ENCODE peak calls at places on chromosomes 6 and 20, in five cellular contexts. W is cardiac fibroblast; N is OCI-LY7; E is activated CD8-positive, alpha-beta T cell treated with anti-CD3 and anti-CD28 coated beads for 36 hours; P is heart right ventricle. C is an unnamed sample.

GRCh38 chr6:81895511-81896185 is 143.2 kb upstream of the TENT5A start:
- DNase-seq in P (no peak), E (no peak), W (peak; percentile 78), N (no peak), C (no peak)

GRCh38 chr6:107673076-107673494 is 151.0 kb downstream of the SCML4 start:
- DNase-seq in W (peak; percentile 56), E (no peak), P (peak; percentile 55), N (no peak), C (no peak)

GRCh38 chr6:12112540-12113189 is 100.6 kb downstream of the HIVEP1 start:
- DNase-seq in P (no peak), E (no peak), W (no peak), N (no peak), C (peak; percentile 29)

GRCh38 chr6:158654960-158655485 is 5.2 kb downstream of the SYTL3 start:
- DNase-seq in P (no peak), N (no peak), E (no peak), W (peak; percentile 84), C (no peak)

GRCh38 chr20:47735412-47736400 is 49.6 kb downstream of the SULF2 start:
- DNase-seq in W (peak; percentile 4), P (peak; percentile 30), N (no peak), E (no peak), C (no peak)

GRCh38 chr6:36104836-36105235 is 25.5 kb upstream of the MAPK13 start:
- DNase-seq in N (no peak), W (no peak), P (no peak), E (no peak), C (no peak)

GRCh38 chr20:11902264-11902663 is 15.4 kb upstream of the BTBD3 start:
- DNase-seq in N (no peak), E (no peak), P (no peak), W (peak; percentile 74), C (no peak)

GRCh38 chr6:170096191-170096802 is 194.6 kb downstream of the DLL1 start:
- DNase-seq in N (no peak), E (no peak), P (no peak), W (no peak), C (no peak)

GRCh38 chr6:26187981-26188635 is 100.9 kb downstream of the HFE start:
- DNase-seq in W (peak; percentile 68), N (peak; percentile 81), P (no peak), E (peak; percentile 80), C (no peak)

GRCh38 chr6:37061157-37061804 is 55.8 kb downstream of the FGD2 start:
- DNase-seq in W (no peak), E (no peak), N (peak; percentile 78), P (peak; percentile 31), C (no peak)

GRCh38 chr6:33979750-33980149 is 166.1 kb downstream of the GRM4 start:
- DNase-seq in N (no peak), E (no peak), P (no peak), W (no peak), C (no peak)

GRCh38 chr6:157769776-157770430 is 53.1 kb upstream of the SNX9 start:
- DNase-seq in P (no peak), E (no peak), N (no peak), W (no peak), C (no peak)

GRCh38 chr6:167684276-167685104 is 142.2 kb upstream of the AFDN start:
- DNase-seq in E (no peak), W (no peak), N (no peak), P (no peak), C (no peak)

GRCh38 chr20:20793570-20793969 is 81.1 kb upstream of the RALGAPA2 start:
- DNase-seq in P (no peak), W (no peak), N (no peak), E (no peak), C (no peak)

GRCh38 chr6:1328129-1328528 is 16.2 kb downstream of the FOXQ1 start:
- DNase-seq in W (no peak), E (no peak), N (no peak), P (no peak), C (no peak)

GRCh38 chr20:12966468-12967085 is 42.2 kb upstream of the SPTLC3 start:
- DNase-seq in N (no peak), E (no peak), P (no peak), W (peak; percentile 73), C (no peak)

GRCh38 chr6:169454872-169455204 is 201.2 kb upstream of the THBS2 start:
- DNase-seq in P (no peak), E (no peak), W (no peak), N (no peak), C (no peak)

GRCh38 chr6:31272856-31273626 is 1.1 kb upstream of the HLA-C start:
- DNase-seq in W (no peak), E (peak; percentile 47), P (no peak), N (peak; percentile 42), C (no peak)

GRCh38 chr6:68634503-68635411 is at the start of gene ADGRB3:
- DNase-seq in E (peak; percentile 36), P (peak; percentile 86), N (no peak), W (peak; percentile 73), C (peak; percentile 75)

GRCh38 chr6:118776607-118777549 is 117.1 kb upstream of the ASF1A start:
- DNase-seq in W (peak; percentile 89), E (peak; percentile 88), P (peak; percentile 72), N (peak; percentile 70), C (peak; percentile 70)

GRCh38 chr6:11921017-11921438 is 91.1 kb upstream of the HIVEP1 start:
- DNase-seq in N (no peak), P (no peak), W (peak; percentile 91), E (no peak), C (no peak)

DNA sequence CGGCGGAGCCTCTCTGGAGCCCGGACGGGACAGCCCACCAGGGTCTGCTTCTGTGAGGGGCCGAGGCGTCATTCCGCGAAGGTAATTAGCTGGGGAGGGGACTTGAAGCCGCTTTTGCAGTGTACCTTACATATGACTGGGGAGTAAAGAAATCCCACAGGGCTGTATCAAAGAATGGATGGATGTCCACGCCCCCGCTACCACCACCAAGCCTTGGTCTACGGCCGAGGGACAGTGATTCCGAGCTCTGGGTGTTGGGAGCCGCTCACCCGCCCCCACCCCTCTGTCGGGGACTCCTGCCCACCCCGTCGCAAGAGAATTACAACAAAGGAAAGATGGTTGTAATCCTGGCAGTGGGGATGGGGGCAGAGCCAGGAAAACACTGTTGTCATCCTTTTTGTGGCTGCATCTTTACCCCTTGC is 767 bp upstream of the FBXO30 start:
- DNase-seq in P (peak; percentile 28), W (peak; percentile 30), N (no peak), E (peak; percentile 31), C (no peak)
- TF ChIP-seq CTCF in P (no peak), W (no peak), N (no peak), E (no peak), C (no peak)

GRCh38 chr20:53749499-53749898 is 155.9 kb upstream of the ZNF217 start:
- DNase-seq in N (no peak), W (no peak), E (no peak), P (no peak), C (no peak)
- TF ChIP-seq CTCF in N (peak; percentile 60), W (no peak), E (no peak), P (no peak), C (no peak)

GRCh38 chr20:32359633-32360332 is 1.7 kb downstream of the ASXL1 start:
- DNase-seq in E (peak; percentile 37), N (peak; percentile 41), W (peak; percentile 43), P (peak; percentile 10), C (no peak)
- TF ChIP-seq CTCF in E (no peak), N (no peak), W (no peak), P (no peak), C (no peak)

GRCh38 chr6:48086187-48086586 is 24.8 kb downstream of the PTCHD4 start:
- DNase-seq in P (no peak), W (no peak), E (no peak), N (no peak), C (no peak)
- TF ChIP-seq CTCF in P (no peak), W (peak; percentile 43), E (no peak), N (peak; percentile 41), C (no peak)

GRCh38 chr6:126252154-126252553 is 87.8 kb upstream of the CENPW start:
- DNase-seq in N (no peak), W (no peak), P (no peak), E (no peak), C (no peak)
- TF ChIP-seq CTCF in N (peak; percentile 35), W (no peak), P (no peak), E (no peak), C (no peak)

GRCh38 chr6:48678390-48678789 is 567.4 kb upstream of the PTCHD4 start:
- DNase-seq in E (no peak), W (no peak), N (no peak), P (no peak), C (no peak)
- TF ChIP-seq CTCF in E (no peak), W (no peak), N (no peak), P (no peak), C (no peak)

GRCh38 chr20:36309643-36310042 is 3.5 kb downstream of the DLGAP4 start:
- DNase-seq in E (no peak), N (no peak), W (no peak), P (no peak), C (no peak)
- TF ChIP-seq CTCF in E (no peak), N (no peak), W (no peak), P (no peak), C (no peak)

GRCh38 chr6:139235666-139236065 is 56.1 kb downstream of the TXLNB start:
- DNase-seq in W (no peak), N (no peak), P (no peak), E (no peak), C (no peak)

GRCh38 chr6:139236105-139236504 is 55.7 kb downstream of the TXLNB start:
- DNase-seq in P (no peak), E (no peak), N (peak; percentile 19), W (no peak), C (no peak)

GRCh38 chr6:139231206-139231605 is 60.6 kb downstream of the TXLNB start:
- DNase-seq in P (no peak), W (no peak), E (no peak), N (no peak), C (no peak)

DNA sequence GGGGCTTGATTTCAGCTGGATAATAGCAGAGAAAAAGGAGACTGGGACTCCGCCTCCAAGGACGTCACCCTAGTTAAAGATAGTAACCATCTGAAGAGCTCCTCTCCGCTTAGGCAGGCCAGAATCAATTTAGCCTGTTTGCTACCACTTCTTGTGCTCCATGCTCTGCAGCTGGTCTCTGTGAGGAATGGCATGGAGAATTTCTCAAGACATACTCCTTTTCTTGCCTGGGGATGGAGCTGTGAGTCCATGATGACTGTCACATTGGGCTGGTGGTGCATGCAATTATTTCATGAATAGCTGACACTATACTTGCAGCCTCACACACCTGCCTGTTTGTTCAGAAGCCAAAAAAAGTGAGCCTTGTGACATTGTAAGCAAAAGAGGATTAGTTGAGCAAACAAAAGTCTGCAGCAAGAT is 61.4 kb downstream of the TXLNB start:
- DNase-seq in P (no peak), W (peak; percentile 52), N (peak; percentile 77), E (no peak), C (no peak)
- TF ChIP-seq CTCF in P (no peak), W (no peak), N (peak; percentile 74), E (no peak), C (peak; percentile 18)